ENCODE peak calls at places on chromosomes 6 and 20, in seven cellular contexts. J is OCI-LY7; C is neural progenitor cell; R is transverse colon; A is effector memory CD4-positive, alpha-beta T cell; P is lung; L is Peyer's patch. W is an unnamed sample.
A peak's percentile ranks its signal among the peaks of the same experiment; 100 is the strongest.

GRCh38 chr20:18705490-18705889 is 108.1 kb upstream of the SCP2D1 start:
- DNase-seq in J (no peak), P (no peak), C (no peak), R (no peak), L (no peak), A (no peak), W (no peak)

GRCh38 chr6:36913082-36913481 is 27.3 kb downstream of the C6orf89 start:
- DNase-seq in P (no peak), C (no peak), J (no peak), A (no peak), L (no peak), R (no peak), W (no peak)

GRCh38 chr20:61839912-61840441 is 225.7 kb downstream of the TAF4 start:
- DNase-seq in C (no peak), J (no peak), A (no peak), P (no peak), R (no peak), L (no peak), W (no peak)

GRCh38 chr6:32685603-32686002 is 19.1 kb upstream of the HLA-DQB1 start:
- DNase-seq in L (peak; percentile 40), C (no peak), P (no peak), R (no peak), A (no peak), J (peak; percentile 66), W (no peak)

GRCh38 chr6:152634773-152635172 is 2.4 kb downstream of the SYNE1 start:
- DNase-seq in L (no peak), R (no peak), P (no peak), C (no peak), J (no peak), A (no peak), W (no peak)

GRCh38 chr6:2042951-2043648 is 202.3 kb downstream of the GMDS start:
- DNase-seq in C (no peak), R (no peak), J (no peak), P (no peak), A (no peak), L (no peak), W (no peak)

GRCh38 chr6:90098025-90098474 is 198.6 kb downstream of the BACH2 start:
- DNase-seq in J (no peak), C (no peak), R (peak; percentile 19), L (peak; percentile 31), A (no peak), P (peak; percentile 49), W (peak; percentile 95)

GRCh38 chr6:21587925-21588811 is 5.4 kb upstream of the SOX4 start:
- DNase-seq in R (peak; percentile 69), P (peak; percentile 61), J (peak; percentile 60), C (peak; percentile 84), A (no peak), L (no peak), W (peak; percentile 71)

GRCh38 chr20:37758332-37758731 is 64.5 kb downstream of the CTNNBL1 start:
- DNase-seq in P (no peak), L (no peak), J (no peak), C (peak; percentile 77), R (no peak), A (no peak), W (no peak)

GRCh38 chr20:59300341-59301081 is at the start of gene EDN3:
- DNase-seq in J (no peak), C (peak; percentile 54), L (no peak), R (peak; percentile 60), P (no peak), A (no peak), W (no peak)

GRCh38 chr20:2692036-2692885 is at the start of gene EBF4:
- DNase-seq in L (no peak), J (peak; percentile 7), A (peak; percentile 3), P (no peak), R (peak; percentile 47), C (peak; percentile 78), W (peak; percentile 71)

GRCh38 chr20:37915800-37916570 is 13.1 kb downstream of the VSTM2L start:
- DNase-seq in R (no peak), L (no peak), J (no peak), C (peak; percentile 56), P (no peak), A (no peak), W (no peak)

GRCh38 chr20:23700931-23701330 is 12.1 kb upstream of the CST4 start:
- DNase-seq in J (no peak), L (no peak), R (no peak), P (no peak), C (no peak), A (no peak), W (no peak)

GRCh38 chr6:106513813-106514212 is 115.5 kb downstream of the RTN4IP1 start:
- DNase-seq in A (no peak), P (no peak), L (peak; percentile 22), R (no peak), C (no peak), J (peak; percentile 77), W (no peak)

GRCh38 chr20:36604952-36605308 is 649 bp upstream of the RAB5IF start:
- DNase-seq in C (peak; percentile 13), A (peak; percentile 48), J (peak; percentile 92), P (no peak), R (peak; percentile 66), L (peak; percentile 83), W (peak; percentile 22)

GRCh38 chr6:14068133-14068532 is 49.4 kb upstream of the CD83 start:
- DNase-seq in C (no peak), R (no peak), A (no peak), J (no peak), L (no peak), P (no peak), W (no peak)

GRCh38 chr20:5908981-5909380 is 41.4 kb downstream of the TRMT6 start:
- DNase-seq in C (no peak), A (no peak), P (no peak), L (no peak), R (no peak), J (no peak), W (no peak)

GRCh38 chr20:5913166-5913565 is 37.2 kb downstream of the TRMT6 start:
- DNase-seq in L (no peak), C (no peak), P (no peak), R (no peak), A (no peak), J (no peak), W (no peak)

GRCh38 chr20:5914859-5915258 is 35.5 kb downstream of the TRMT6 start:
- DNase-seq in P (no peak), A (no peak), C (no peak), R (no peak), L (no peak), J (no peak), W (no peak)

DNA sequence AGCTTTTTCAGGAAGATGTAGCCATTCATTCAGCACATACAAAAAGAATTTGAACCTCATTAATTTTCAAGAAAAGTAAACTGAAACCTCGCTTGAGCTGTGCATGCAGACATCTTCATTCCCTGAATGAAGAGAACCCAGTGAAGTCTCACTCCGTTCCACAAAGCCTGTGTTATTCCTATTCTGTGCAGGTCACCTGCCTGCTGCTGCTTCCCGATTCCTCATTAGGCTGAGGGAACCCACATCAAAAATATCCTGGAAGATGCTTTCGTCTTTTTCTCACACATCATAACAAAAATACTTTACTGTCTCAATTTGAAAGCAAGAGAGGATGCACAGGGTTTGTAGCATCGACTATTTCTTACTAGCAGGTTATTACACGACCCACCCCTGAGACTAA is 40.1 kb downstream of the TRMT6 start:
- DNase-seq in R (no peak), C (no peak), A (no peak), L (no peak), J (no peak), P (no peak), W (no peak)
- H3K4me3 ChIP-seq in R (no peak overlapping the region), C (peak overlapping the region; percentile 58), A (no peak overlapping the region), L (no peak overlapping the region), J (no peak overlapping the region), P (no peak overlapping the region), W (no peak overlapping the region)

GRCh38 chr6:127365874-127366273 is 22.5 kb upstream of the ECHDC1 start:
- DNase-seq in A (no peak), R (no peak), J (no peak), C (no peak), L (no peak), P (no peak), W (no peak)
- H3K27ac ChIP-seq in A (no peak overlapping the region), R (peak overlapping the region; percentile 33), J (no peak overlapping the region), C (no peak overlapping the region), L (no peak overlapping the region), P (no peak overlapping the region), W (no peak overlapping the region)

DNA sequence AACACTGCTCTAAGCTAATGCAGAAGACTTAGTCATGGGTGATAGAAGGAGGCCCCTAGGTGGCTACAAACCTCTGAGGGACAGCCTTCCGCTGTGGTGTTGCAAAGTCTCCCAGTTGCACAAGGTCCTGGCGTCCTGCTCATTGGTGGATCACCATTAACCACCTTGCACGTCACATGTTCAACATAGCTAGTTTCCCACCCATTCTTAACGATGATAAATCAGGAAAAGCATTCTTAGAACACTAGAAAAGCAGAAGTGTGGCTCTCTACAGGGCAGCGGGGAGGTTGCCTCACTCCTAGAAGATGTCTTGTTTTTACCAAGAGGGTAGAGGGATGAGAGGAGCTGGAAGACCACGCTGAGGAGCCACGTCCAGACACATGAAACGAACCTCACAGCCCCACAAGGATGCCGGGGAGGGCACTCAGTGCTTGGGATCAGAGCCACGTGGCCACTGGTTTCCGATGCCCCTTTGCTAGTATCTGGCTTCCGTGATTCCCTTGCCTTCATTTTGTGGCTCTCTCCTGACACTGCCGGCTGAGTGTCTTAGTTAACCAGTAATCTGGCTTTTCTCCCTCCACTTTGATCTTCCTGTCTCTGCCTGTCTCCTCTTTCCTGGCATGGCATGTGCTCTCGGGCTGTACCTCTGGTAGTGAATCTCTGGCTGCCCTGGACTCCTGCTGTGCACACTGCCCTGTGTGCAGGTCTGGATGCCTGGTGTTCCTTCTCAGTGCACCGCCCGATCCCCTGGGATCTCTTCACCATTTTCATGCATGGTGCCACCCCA is 91.4 kb upstream of the NEDD9 start:
- DNase-seq in L (peak; percentile 31), J (no peak), A (no peak), C (no peak), P (peak; percentile 65), R (no peak), W (peak; percentile 38)
- H3K4me3 ChIP-seq in L (no peak overlapping the region), J (no peak overlapping the region), A (no peak overlapping the region), C (no peak overlapping the region), P (no peak overlapping the region), R (no peak overlapping the region), W (no peak overlapping the region)

GRCh38 chr20:44571367-44571766 is 11.0 kb upstream of the PKIG start:
- DNase-seq in R (no peak), P (no peak), J (peak; percentile 40), L (no peak), C (no peak), A (no peak), W (no peak)

GRCh38 chr20:44572551-44573500 is 9.6 kb upstream of the PKIG start:
- DNase-seq in A (no peak), R (peak; percentile 24), P (no peak), L (no peak), C (no peak), J (peak; percentile 46), W (peak; percentile 80)

GRCh38 chr20:44573501-44573869 is 8.9 kb upstream of the PKIG start:
- DNase-seq in C (no peak), J (no peak), R (no peak), L (no peak), P (no peak), A (no peak), W (no peak)

GRCh38 chr20:44576297-44576696 is 6.1 kb upstream of the PKIG start:
- DNase-seq in J (peak; percentile 79), P (no peak), L (peak; percentile 56), A (no peak), R (no peak), C (no peak), W (no peak)

DNA sequence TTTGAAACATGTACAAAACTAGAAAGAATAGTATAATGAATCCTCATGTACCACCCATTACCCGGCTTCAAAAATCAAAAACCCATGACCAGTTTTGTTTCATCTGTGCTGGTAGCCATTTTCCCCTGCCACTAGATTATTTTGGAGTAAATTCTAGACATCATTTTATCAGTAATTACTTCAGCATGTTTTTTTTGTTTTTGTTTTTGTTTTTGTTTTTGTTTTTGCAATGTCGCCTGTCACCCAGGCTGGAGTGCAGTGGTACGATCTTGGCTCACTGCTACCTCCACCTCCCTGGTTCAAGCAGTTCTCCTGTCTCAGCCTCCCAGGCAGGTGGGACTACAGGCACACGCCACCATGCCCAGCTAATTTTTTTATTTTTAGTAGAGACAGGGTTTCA is 8.0 kb upstream of the PKIG start:
- DNase-seq in C (no peak), L (no peak), A (no peak), J (no peak), R (no peak), P (no peak), W (no peak)
- H3K27ac ChIP-seq in C (no peak overlapping the region), L (no peak overlapping the region), A (no peak overlapping the region), J (no peak overlapping the region), R (peak overlapping the region; percentile 79), P (no peak overlapping the region), W (no peak overlapping the region)